ENCODE peak calls at places on chromosome 5, in ten cellular contexts. W is dorsolateral prefrontal cortex, I is ovary, H is MM.1S, A is HepG2, B is NB4, Z is kidney, X is neural progenitor cell, J is GM12865, V is foreskin fibroblast. Y is an unnamed sample.

GRCh38 chr5:151829370-151829769 is 57.6 kb downstream of the G3BP1 start:
- DNase-seq in W (no peak), B (no peak), X (no peak), I (no peak), Z (no peak), J (no peak), A (no peak), H (no peak), V (no peak), Y (no peak)

GRCh38 chr5:159135896-159136531 is 36.3 kb upstream of the EBF1 start:
- DNase-seq in X (no peak), A (no peak), I (no peak), H (no peak), V (peak; percentile 71), B (no peak), J (no peak), Z (no peak), W (no peak), Y (peak; percentile 47)

GRCh38 chr5:123997354-123998215 is 485.6 kb downstream of the CSNK1G3 start:
- DNase-seq in H (no peak), W (no peak), X (no peak), V (peak; percentile 89), Z (no peak), A (no peak), I (no peak), J (no peak), B (no peak), Y (peak; percentile 73)

GRCh38 chr5:154801083-154801482 is 45.9 kb downstream of the LARP1 start:
- DNase-seq in I (no peak), H (no peak), V (peak; percentile 69), W (no peak), X (no peak), Z (no peak), B (no peak), J (no peak), A (no peak), Y (peak; percentile 46)

GRCh38 chr5:175696139-175696854 is 38.4 kb downstream of the HRH2 start:
- DNase-seq in B (peak; percentile 97), H (no peak), V (no peak), X (peak; percentile 60), A (no peak), Z (peak; percentile 85), I (peak; percentile 39), J (peak; percentile 56), W (no peak), Y (no peak)

GRCh38 chr5:113124914-113125313 is 148.3 kb downstream of the DCP2 start:
- DNase-seq in B (no peak), I (no peak), A (no peak), V (no peak), J (no peak), X (no peak), H (no peak), W (no peak), Z (no peak), Y (no peak)

GRCh38 chr5:74104469-74104868 is 478.5 kb downstream of the ARHGEF28 start:
- DNase-seq in V (no peak), Z (no peak), B (no peak), A (peak; percentile 16), I (no peak), X (no peak), H (no peak), W (no peak), J (no peak), Y (no peak)

GRCh38 chr5:137693951-137694721 is 41.8 kb downstream of the KLHL3 start:
- DNase-seq in J (no peak), X (no peak), W (no peak), H (no peak), V (no peak), B (no peak), Z (no peak), I (no peak), A (no peak), Y (no peak)

GRCh38 chr5:130868186-130868821 is 296.8 kb downstream of the HINT1 start:
- DNase-seq in B (no peak), J (no peak), A (no peak), I (no peak), H (no peak), V (no peak), X (peak; percentile 55), W (no peak), Z (no peak), Y (peak; percentile 34)

GRCh38 chr5:53479045-53479655 is 1.3 kb upstream of the FST start:
- DNase-seq in W (no peak), H (no peak), I (no peak), X (peak; percentile 59), A (peak; percentile 37), J (no peak), V (no peak), B (no peak), Z (no peak), Y (no peak)

DNA sequence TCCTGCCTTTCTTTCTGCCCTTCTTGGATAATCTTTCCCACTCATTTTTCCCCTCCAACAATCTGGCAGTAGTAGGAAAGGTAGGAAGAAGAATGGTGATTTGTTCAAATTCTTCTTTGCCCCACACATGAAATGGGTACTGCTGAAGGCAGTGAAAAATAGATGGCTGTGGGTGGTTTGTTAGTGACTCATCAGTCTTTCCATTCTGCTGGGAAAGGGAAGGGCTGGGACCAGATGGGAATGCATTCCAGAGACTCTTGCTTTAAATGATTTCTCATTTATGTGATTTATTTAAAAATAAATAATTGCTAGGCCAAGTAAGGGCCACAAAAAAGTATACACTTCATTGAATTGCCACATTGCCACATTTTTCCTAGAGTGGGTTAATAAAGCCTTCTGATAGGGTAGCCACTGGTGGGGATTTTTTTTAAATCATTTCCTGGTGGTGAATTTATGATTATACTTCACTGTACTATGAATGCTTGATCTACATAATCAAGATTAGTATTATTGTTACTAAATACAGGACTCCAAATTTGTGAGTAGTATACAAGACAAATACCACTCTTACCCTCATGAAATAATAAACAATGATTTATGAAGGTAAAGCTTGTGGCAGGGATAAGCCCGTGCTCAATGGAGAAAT is 118.2 kb downstream of the ZSWIM6 start:
- DNase-seq in Z (no peak), V (peak; percentile 88), B (no peak), A (no peak), I (no peak), J (no peak), X (no peak), W (no peak), H (no peak), Y (peak; percentile 71)
- H3K4me3 ChIP-seq in Z (no peak overlapping the region), V (no peak overlapping the region), B (no peak overlapping the region), A (no peak overlapping the region), I (no peak overlapping the region), J (no peak overlapping the region), X (no peak overlapping the region), W (no peak overlapping the region), H (no peak overlapping the region), Y (no peak overlapping the region)

GRCh38 chr5:180803181-180804128 is 849 bp upstream of the MGAT1 start:
- DNase-seq in J (peak; percentile 95), I (peak; percentile 68), X (peak; percentile 72), V (peak; percentile 50), B (peak; percentile 96), H (peak; percentile 96), W (peak; percentile 34), Z (peak; percentile 91), A (peak; percentile 48), Y (no peak)
- TF ChIP-seq CTCF in J (no peak), I (no peak), X (no peak), V (no peak), B (peak; percentile 21), H (peak; percentile 14), W (no peak), Z (no peak), A (peak; percentile 43), Y (peak; percentile 33)

DNA sequence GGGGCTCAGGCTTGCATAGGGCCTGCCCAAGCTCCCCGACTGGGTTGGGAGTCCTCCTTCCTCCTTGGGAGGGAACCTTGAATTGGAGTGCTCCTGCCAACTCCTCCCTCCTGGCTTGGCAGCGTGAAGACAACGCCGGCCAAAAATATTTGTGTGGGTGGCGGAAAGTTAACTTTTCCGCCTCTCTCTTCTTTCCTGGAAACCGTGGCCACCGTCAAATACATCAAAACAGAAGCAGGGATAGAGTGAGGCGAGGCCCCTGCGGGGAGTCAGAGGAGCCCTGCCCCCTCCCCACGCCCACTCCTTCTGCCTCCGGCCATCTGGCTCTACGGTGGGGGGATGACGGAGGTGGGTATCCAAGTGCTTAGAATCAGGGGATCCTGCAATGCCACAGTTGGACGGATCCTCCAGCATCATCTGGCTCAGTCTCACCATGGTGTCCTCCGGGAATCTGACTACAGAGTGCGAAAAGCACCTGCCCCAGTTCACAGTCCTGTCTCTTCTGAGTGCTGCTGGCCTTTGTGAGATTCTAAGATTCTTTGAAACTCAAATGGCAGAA is 25.2 kb upstream of the SYNPO start:
- DNase-seq in W (no peak), I (peak; percentile 82), B (no peak), V (peak; percentile 51), A (no peak), Z (no peak), J (no peak), X (no peak), H (no peak), Y (no peak)
- H3K4me3 ChIP-seq in W (no peak overlapping the region), I (no peak overlapping the region), B (no peak overlapping the region), V (no peak overlapping the region), A (no peak overlapping the region), Z (no peak overlapping the region), J (no peak overlapping the region), X (no peak overlapping the region), H (no peak overlapping the region), Y (no peak overlapping the region)

GRCh38 chr5:3993856-3994473 is 398.3 kb downstream of the IRX1 start:
- DNase-seq in I (no peak), Z (no peak), H (no peak), B (peak; percentile 7), W (no peak), X (no peak), A (no peak), J (no peak), V (no peak), Y (no peak)
- TF ChIP-seq CTCF in I (no peak), Z (no peak), H (no peak), B (no peak), W (no peak), X (no peak), A (no peak), J (no peak), V (no peak), Y (no peak)

DNA sequence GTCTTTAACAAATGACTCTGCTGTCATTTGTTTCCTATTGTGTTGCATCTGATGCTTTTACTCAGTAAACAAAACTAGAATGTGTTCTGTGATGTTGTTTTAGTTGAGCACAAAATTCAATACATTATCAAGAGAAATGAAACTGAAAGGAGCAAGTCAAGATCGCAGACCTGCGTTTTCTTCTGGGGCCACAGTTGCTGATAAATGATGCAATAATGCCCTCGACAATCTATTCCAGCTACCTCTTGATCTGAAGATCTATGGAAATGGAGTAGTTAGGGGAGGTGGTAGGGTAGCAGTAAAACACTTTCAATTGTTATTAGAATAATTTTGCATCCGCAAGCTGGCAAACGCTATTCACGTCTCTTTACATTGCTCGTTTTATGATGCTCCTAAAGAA is 1.7 kb downstream of the ZNF366 start:
- DNase-seq in I (no peak), A (no peak), V (no peak), B (peak; percentile 56), H (no peak), X (no peak), Z (no peak), W (no peak), J (no peak), Y (no peak)
- H3K4me3 ChIP-seq in I (no peak overlapping the region), A (no peak overlapping the region), V (no peak overlapping the region), B (peak overlapping the region; percentile 18), H (no peak overlapping the region), X (no peak overlapping the region), Z (peak overlapping the region; percentile 40), W (no peak overlapping the region), J (no peak overlapping the region), Y (no peak overlapping the region)

GRCh38 chr5:63960646-63961045 is 1.6 kb downstream of the HTR1A start:
- DNase-seq in J (no peak), B (no peak), Z (peak; percentile 53), W (no peak), I (no peak), X (no peak), A (no peak), H (no peak), V (no peak), Y (no peak)
- TF ChIP-seq CTCF in J (no peak), B (no peak), Z (no peak), W (no peak), I (no peak), X (no peak), A (no peak), H (no peak), V (no peak), Y (no peak)

Y was measured in astrocyte of the cerebellum.